ENCODE peak calls at places on chromosomes 7 and 10, in nine cellular contexts. E, Q, D, S, R, Z, M, O and L are unnamed samples.

GRCh38 chr7:116357776-116358670 is 141.5 kb upstream of the CAV2 start:
- DNase-seq in O (no peak), S (no peak), E (peak; percentile 31), D (no peak), M (no peak), Z (no peak), Q (no peak), R (peak; percentile 56), L (no peak)

GRCh38 chr7:94223375-94224084 is 171.2 kb upstream of the COL1A2 start:
- DNase-seq in R (peak; percentile 69), Q (no peak), Z (no peak), M (no peak), S (peak; percentile 22), O (no peak), D (no peak), E (peak; percentile 63), L (no peak)

GRCh38 chr7:82036146-82036886 is 266.5 kb upstream of the HGF start:
- DNase-seq in R (peak; percentile 86), Z (no peak), D (no peak), E (peak; percentile 66), O (no peak), Q (no peak), M (no peak), S (no peak), L (no peak)

GRCh38 chr10:47143473-47143872 is 156.5 kb upstream of the GDF10 start:
- DNase-seq in O (no peak), Z (no peak), D (no peak), E (no peak), S (no peak), R (no peak), Q (no peak), M (no peak), L (no peak)

GRCh38 chr10:67280405-67280804 is 354.6 kb downstream of the LRRTM3 start:
- DNase-seq in Z (no peak), Q (no peak), M (no peak), S (no peak), O (no peak), E (no peak), D (no peak), R (no peak), L (no peak)

GRCh38 chr10:71679425-71679824 is 40.2 kb downstream of the C10orf105 start:
- DNase-seq in Z (no peak), Q (no peak), E (no peak), O (no peak), S (no peak), D (no peak), M (no peak), R (no peak), L (no peak)

GRCh38 chr7:44629825-44630580 is 23.6 kb downstream of the OGDH start:
- DNase-seq in R (no peak), Z (no peak), S (peak; percentile 68), Q (no peak), O (no peak), D (no peak), M (no peak), E (no peak), L (no peak)

GRCh38 chr7:50868426-50869100 is 85.9 kb upstream of the GRB10 start:
- DNase-seq in Q (no peak), O (no peak), M (no peak), S (no peak), E (no peak), R (no peak), Z (no peak), D (no peak), L (no peak)

GRCh38 chr7:4361774-4362173 is 320.3 kb upstream of the FOXK1 start:
- DNase-seq in R (no peak), O (no peak), D (no peak), S (no peak), M (no peak), Z (no peak), Q (no peak), E (no peak), L (no peak)

GRCh38 chr10:24707445-24707844 is 16.2 kb downstream of the ARHGAP21 start:
- DNase-seq in Z (no peak), D (no peak), M (no peak), S (no peak), R (no peak), E (no peak), Q (no peak), O (peak; percentile 14), L (no peak)

GRCh38 chr7:68217426-68217825 is 1220.8 kb downstream of the TYW1 start:
- DNase-seq in M (no peak), D (no peak), E (no peak), R (no peak), O (no peak), Q (no peak), S (no peak), Z (no peak), L (no peak)

GRCh38 chr10:19762026-19762425 is 54.2 kb upstream of the PLXDC2 start:
- DNase-seq in Z (no peak), D (no peak), Q (no peak), M (no peak), R (peak; percentile 63), O (no peak), E (peak; percentile 21), S (no peak), L (no peak)

GRCh38 chr7:91784469-91784868 is 96.0 kb downstream of the MTERF1 start:
- DNase-seq in O (no peak), R (peak; percentile 70), Q (no peak), E (peak; percentile 81), S (peak; percentile 3), Z (no peak), M (no peak), D (no peak), L (no peak)

GRCh38 chr7:76512941-76513816 is 2.8 kb downstream of the UPK3B start:
- DNase-seq in R (no peak), E (peak; percentile 19), D (no peak), O (no peak), M (peak; percentile 73), Q (no peak), S (no peak), Z (no peak), L (no peak)
- TF ChIP-seq CTCF in R (peak; percentile 35), E (peak; percentile 38), D (no peak), O (no peak), M (no peak), Q (peak; percentile 5), S (no peak), Z (peak; percentile 16), L (no peak)

GRCh38 chr10:96890172-96890513 is 58.0 kb downstream of the LCOR start:
- DNase-seq in S (no peak), M (no peak), E (no peak), Q (no peak), D (no peak), R (peak; percentile 7), O (no peak), Z (no peak), L (no peak)

GRCh38 chr10:96890580-96890979 is 58.5 kb downstream of the LCOR start:
- DNase-seq in E (no peak), M (no peak), Q (no peak), R (no peak), O (no peak), Z (no peak), S (no peak), D (no peak), L (no peak)

GRCh38 chr10:96896884-96897589 is 64.9 kb downstream of the LCOR start:
- DNase-seq in M (no peak), O (no peak), E (no peak), S (peak; percentile 27), Z (no peak), D (no peak), R (peak; percentile 15), Q (no peak), L (no peak)

GRCh38 chr10:96891840-96892239 is 59.7 kb downstream of the LCOR start:
- DNase-seq in S (no peak), Q (no peak), D (no peak), M (no peak), O (no peak), Z (no peak), R (no peak), E (no peak), L (no peak)

DNA sequence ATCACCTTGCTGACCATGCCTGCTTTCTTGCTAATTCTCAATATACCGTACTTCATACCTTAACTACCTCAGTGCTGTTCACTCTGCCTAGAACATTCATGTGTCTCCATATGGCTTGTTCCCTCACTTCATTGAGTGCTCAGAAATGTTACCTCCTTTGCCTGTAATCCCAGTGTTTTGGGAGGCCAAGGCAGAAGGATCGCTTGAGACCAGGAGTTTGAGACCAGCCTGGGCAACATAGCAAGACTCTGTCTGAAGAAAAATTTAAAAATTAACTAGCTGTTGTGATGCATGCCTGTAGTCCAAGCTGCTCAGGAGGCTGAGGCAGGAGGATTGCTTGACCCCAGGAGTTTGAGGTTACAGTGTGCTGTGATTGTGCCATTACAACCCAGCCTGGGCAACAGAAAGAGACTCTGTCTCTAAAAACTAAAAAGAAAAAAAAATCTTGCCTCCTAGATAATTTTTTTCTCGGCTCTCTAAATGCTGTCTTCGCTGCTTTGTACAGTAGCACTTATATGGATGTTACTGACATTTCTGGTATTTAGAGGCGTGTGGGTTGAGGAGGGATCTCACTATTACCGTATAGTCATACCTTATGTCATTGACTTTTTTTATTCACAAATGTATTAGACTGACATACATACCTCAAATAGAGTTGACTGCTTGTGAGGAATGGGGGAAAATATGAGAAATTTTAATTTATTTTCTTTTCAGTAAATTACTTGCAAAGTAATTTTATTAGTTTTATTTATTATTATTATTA is 63.7 kb downstream of the LCOR start:
- DNase-seq in M (no peak), E (no peak), Q (no peak), R (no peak), S (no peak), D (no peak), O (no peak), Z (no peak), L (no peak)
- TF ChIP-seq CTCF in M (no peak), E (no peak), Q (no peak), R (no peak), S (no peak), D (no peak), O (no peak), Z (no peak), L (no peak)

GRCh38 chr10:132788180-132788830 is 2.4 kb upstream of the NKX6-2 start:
- DNase-seq in Z (no peak), R (peak; percentile 18), M (no peak), D (no peak), E (peak; percentile 22), Q (no peak), S (no peak), O (no peak), L (no peak)
- TF ChIP-seq CTCF in Z (no peak), R (peak; percentile 23), M (no peak), D (no peak), E (peak; percentile 16), Q (peak; percentile 11), S (no peak), O (no peak), L (no peak)

GRCh38 chr7:127550247-127550646 is 35.1 kb downstream of the GCC1 start:
- DNase-seq in S (peak; percentile 2), M (no peak), E (no peak), Z (no peak), O (no peak), Q (no peak), D (no peak), R (no peak), L (no peak)
- TF ChIP-seq CTCF in S (peak; percentile 17), M (no peak), E (peak; percentile 26), Z (no peak), O (no peak), Q (no peak), D (no peak), R (peak; percentile 20), L (no peak)

DNA sequence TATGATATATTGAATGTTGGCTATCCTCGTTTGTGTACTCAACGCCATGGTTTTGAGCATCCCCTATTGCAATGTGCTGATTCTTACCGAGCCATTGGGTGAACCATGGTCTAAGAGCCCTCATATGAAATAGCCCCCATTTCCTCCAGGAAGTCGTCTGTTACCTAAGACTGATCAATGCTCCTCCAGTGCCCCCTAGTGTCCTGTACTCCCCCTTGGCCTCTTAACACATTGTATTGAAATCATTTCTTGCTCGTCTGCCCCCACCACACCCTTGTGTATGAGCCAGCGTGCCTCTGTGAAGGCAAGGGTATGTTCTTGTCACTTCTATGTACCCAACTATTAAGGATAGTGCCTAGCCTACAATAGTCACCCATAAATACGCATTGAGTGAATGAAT is 11.2 kb upstream of the SLC35B4 start:
- DNase-seq in Q (peak; percentile 21), S (peak; percentile 83), M (no peak), R (peak; percentile 35), D (no peak), O (peak; percentile 87), E (peak; percentile 69), Z (no peak), L (no peak)
- TF ChIP-seq CTCF in Q (peak; percentile 31), S (peak; percentile 69), M (peak; percentile 34), R (peak; percentile 59), D (no peak), O (peak; percentile 48), E (peak; percentile 56), Z (no peak), L (no peak)